ENCODE peak calls at places on chromosomes 4 and X, in ten cellular contexts. One of them, this sample, is unnamed.
A peak's percentile ranks its signal among the peaks of the same experiment; 100 is the strongest.

GRCh38 chr4:164731827-164732474 is 22.0 kb upstream of the SMIM31 start:
- DNase-seq in NCI-H1092: no peak
- DNase-seq in activated CD4-positive, alpha-beta T cell treated with anti-CD3 and anti-CD28 coated beads for 36 hours: peak; percentile 68
- DNase-seq in breast epithelium: no peak
- DNase-seq in naive thymus-derived CD4-positive, alpha-beta T cell: peak; percentile 24
- DNase-seq in AG09309: no peak
- DNase-seq in kidney epithelial cell: no peak
- DNase-seq in stimulated activated CD8-positive, alpha-beta memory T cell treated with anti-CD3 and anti-CD28 coated beads, Interleukin-7, amount 100 ng/mL, for 24 hours: peak; percentile 13
- DNase-seq in HS-5: peak; percentile 8
- DNase-seq in astrocyte of the cerebellum: peak; percentile 22
- DNase-seq in this sample: no peak

GRCh38 chr4:8726344-8726851 is 133.8 kb downstream of the CPZ start:
- DNase-seq in breast epithelium: no peak
- DNase-seq in kidney epithelial cell: no peak
- DNase-seq in astrocyte of the cerebellum: no peak
- DNase-seq in stimulated activated CD8-positive, alpha-beta memory T cell treated with anti-CD3 and anti-CD28 coated beads, Interleukin-7, amount 100 ng/mL, for 24 hours: no peak
- DNase-seq in activated CD4-positive, alpha-beta T cell treated with anti-CD3 and anti-CD28 coated beads for 36 hours: no peak
- DNase-seq in AG09309: no peak
- DNase-seq in HS-5: no peak
- DNase-seq in naive thymus-derived CD4-positive, alpha-beta T cell: no peak
- DNase-seq in NCI-H1092: no peak
- DNase-seq in this sample: no peak

GRCh38 chr4:153532636-153533035 is 66.5 kb downstream of the TMEM131L start:
- DNase-seq in NCI-H1092: no peak
- DNase-seq in AG09309: no peak
- DNase-seq in breast epithelium: no peak
- DNase-seq in astrocyte of the cerebellum: no peak
- DNase-seq in naive thymus-derived CD4-positive, alpha-beta T cell: no peak
- DNase-seq in kidney epithelial cell: no peak
- DNase-seq in HS-5: no peak
- DNase-seq in activated CD4-positive, alpha-beta T cell treated with anti-CD3 and anti-CD28 coated beads for 36 hours: no peak
- DNase-seq in stimulated activated CD8-positive, alpha-beta memory T cell treated with anti-CD3 and anti-CD28 coated beads, Interleukin-7, amount 100 ng/mL, for 24 hours: no peak
- DNase-seq in this sample: no peak

GRCh38 chr4:54941994-54942552 is 183.3 kb downstream of the KDR start:
- DNase-seq in naive thymus-derived CD4-positive, alpha-beta T cell: peak; percentile 75
- DNase-seq in AG09309: no peak
- DNase-seq in activated CD4-positive, alpha-beta T cell treated with anti-CD3 and anti-CD28 coated beads for 36 hours: peak; percentile 58
- DNase-seq in HS-5: no peak
- DNase-seq in stimulated activated CD8-positive, alpha-beta memory T cell treated with anti-CD3 and anti-CD28 coated beads, Interleukin-7, amount 100 ng/mL, for 24 hours: no peak
- DNase-seq in astrocyte of the cerebellum: no peak
- DNase-seq in NCI-H1092: peak; percentile 15
- DNase-seq in breast epithelium: no peak
- DNase-seq in kidney epithelial cell: no peak
- DNase-seq in this sample: no peak

GRCh38 chr4:130043796-130044195 is 947.8 kb downstream of the C4orf33 start:
- DNase-seq in naive thymus-derived CD4-positive, alpha-beta T cell: no peak
- DNase-seq in astrocyte of the cerebellum: no peak
- DNase-seq in AG09309: no peak
- DNase-seq in HS-5: peak; percentile 38
- DNase-seq in breast epithelium: no peak
- DNase-seq in activated CD4-positive, alpha-beta T cell treated with anti-CD3 and anti-CD28 coated beads for 36 hours: no peak
- DNase-seq in kidney epithelial cell: peak; percentile 71
- DNase-seq in stimulated activated CD8-positive, alpha-beta memory T cell treated with anti-CD3 and anti-CD28 coated beads, Interleukin-7, amount 100 ng/mL, for 24 hours: no peak
- DNase-seq in NCI-H1092: no peak
- DNase-seq in this sample: no peak

GRCh38 chrX:65871671-65872311 is 168.1 kb downstream of the VSIG4 start:
- DNase-seq in naive thymus-derived CD4-positive, alpha-beta T cell: no peak
- DNase-seq in AG09309: no peak
- DNase-seq in kidney epithelial cell: no peak
- DNase-seq in astrocyte of the cerebellum: no peak
- DNase-seq in NCI-H1092: no peak
- DNase-seq in activated CD4-positive, alpha-beta T cell treated with anti-CD3 and anti-CD28 coated beads for 36 hours: peak; percentile 6
- DNase-seq in breast epithelium: no peak
- DNase-seq in HS-5: no peak
- DNase-seq in stimulated activated CD8-positive, alpha-beta memory T cell treated with anti-CD3 and anti-CD28 coated beads, Interleukin-7, amount 100 ng/mL, for 24 hours: no peak
- DNase-seq in this sample: no peak

GRCh38 chr4:71093745-71094144 is 100.3 kb downstream of the DCK start:
- DNase-seq in AG09309: no peak
- DNase-seq in activated CD4-positive, alpha-beta T cell treated with anti-CD3 and anti-CD28 coated beads for 36 hours: no peak
- DNase-seq in kidney epithelial cell: no peak
- DNase-seq in HS-5: no peak
- DNase-seq in stimulated activated CD8-positive, alpha-beta memory T cell treated with anti-CD3 and anti-CD28 coated beads, Interleukin-7, amount 100 ng/mL, for 24 hours: no peak
- DNase-seq in NCI-H1092: no peak
- DNase-seq in naive thymus-derived CD4-positive, alpha-beta T cell: no peak
- DNase-seq in breast epithelium: no peak
- DNase-seq in astrocyte of the cerebellum: no peak
- DNase-seq in this sample: no peak

GRCh38 chrX:19389217-19389616 is 45.5 kb downstream of the PDHA1 start:
- DNase-seq in kidney epithelial cell: no peak
- DNase-seq in breast epithelium: no peak
- DNase-seq in AG09309: no peak
- DNase-seq in stimulated activated CD8-positive, alpha-beta memory T cell treated with anti-CD3 and anti-CD28 coated beads, Interleukin-7, amount 100 ng/mL, for 24 hours: no peak
- DNase-seq in HS-5: no peak
- DNase-seq in naive thymus-derived CD4-positive, alpha-beta T cell: no peak
- DNase-seq in astrocyte of the cerebellum: no peak
- DNase-seq in activated CD4-positive, alpha-beta T cell treated with anti-CD3 and anti-CD28 coated beads for 36 hours: no peak
- DNase-seq in NCI-H1092: no peak
- DNase-seq in this sample: no peak

This sample was measured in lung.